ENCODE peak calls at places on chromosomes 3 and 15, in four cellular contexts. N, Z, Y and M are unnamed samples.

GRCh38 chr3:142993958-142994442 is 7.4 kb upstream of the U2SURP start:
- DNase-seq in N (peak; percentile 72), Z (peak; percentile 66), Y (peak; percentile 78), M (peak; percentile 61)

GRCh38 chr3:82640254-82640653 is 878.8 kb upstream of the GBE1 start:
- DNase-seq in N (no peak), Z (no peak), Y (no peak), M (no peak)

GRCh38 chr3:102488316-102488715 is 53.5 kb downstream of the ZPLD1 start:
- DNase-seq in N (no peak), Z (no peak), Y (no peak), M (no peak)

GRCh38 chr15:71448688-71449114 is 333.4 kb downstream of the THSD4 start:
- DNase-seq in N (peak; percentile 71), Z (peak; percentile 51), Y (peak; percentile 86), M (peak; percentile 42)

GRCh38 chr15:89187301-89187700 is 34.1 kb downstream of the RLBP1 start:
- DNase-seq in N (no peak), Z (no peak), Y (no peak), M (no peak)

GRCh38 chr3:103440539-103441113 is 1005.8 kb downstream of the ZPLD1 start:
- DNase-seq in N (peak; percentile 10), Z (no peak), Y (peak; percentile 4), M (no peak)

GRCh38 chr3:24086597-24087369 is 141.7 kb downstream of the NR1D2 start:
- DNase-seq in N (no peak), Z (peak; percentile 16), Y (no peak), M (no peak)

GRCh38 chr15:42595641-42596240 is 20.3 kb downstream of the STARD9 start:
- DNase-seq in N (peak; percentile 63), Z (no peak), Y (no peak), M (no peak)

GRCh38 chr15:58486564-58486963 is 54.8 kb downstream of the LIPC start:
- DNase-seq in N (no peak), Z (no peak), Y (no peak), M (no peak)

GRCh38 chr15:68412218-68412617 is 19.7 kb downstream of the ITGA11 start:
- DNase-seq in N (no peak), Z (no peak), Y (no peak), M (no peak)

GRCh38 chr15:89101302-89102191 is 13.3 kb downstream of the ABHD2 start:
- DNase-seq in N (peak; percentile 100), Z (peak; percentile 45), Y (peak; percentile 98), M (no peak)

GRCh38 chr15:83612226-83612625 is 41.7 kb upstream of the ADAMTSL3 start:
- DNase-seq in N (no peak), Z (no peak), Y (no peak), M (no peak)

GRCh38 chr15:79948095-79948695 is 22.8 kb downstream of the BCL2A1 start:
- DNase-seq in N (no peak), Z (no peak), Y (peak; percentile 52), M (peak; percentile 73)

DNA sequence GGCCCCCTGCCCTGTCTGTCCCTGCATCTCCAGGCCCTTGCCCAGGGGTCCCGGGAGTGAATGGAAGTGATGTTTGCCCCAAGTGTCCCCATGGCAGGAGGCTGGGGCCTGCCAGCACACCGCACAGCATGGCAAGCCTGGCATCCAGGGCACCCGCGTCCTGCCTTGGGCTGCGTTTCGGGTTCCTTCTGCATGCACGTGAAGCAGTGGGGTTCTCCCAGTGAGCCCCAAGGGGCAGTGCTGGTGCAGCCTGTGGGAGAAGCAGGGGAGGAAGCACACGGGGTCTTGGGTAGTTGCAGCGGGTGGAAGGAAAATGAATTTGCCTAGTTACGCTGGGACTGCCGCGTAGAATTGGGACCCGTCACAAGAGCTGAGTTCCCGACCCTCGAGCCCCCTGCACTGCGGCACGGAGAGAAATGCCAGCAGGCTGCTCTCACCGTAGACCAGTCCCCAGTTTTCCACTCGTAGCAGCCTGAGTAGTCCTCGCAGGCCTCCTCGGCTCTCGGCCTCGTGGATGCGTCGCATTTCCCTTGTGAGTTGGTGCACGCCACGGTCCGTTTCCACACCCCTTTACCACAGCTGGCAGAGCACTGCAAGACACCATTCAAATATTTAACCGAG is 259.5 kb upstream of the LYSMD4 start:
- DNase-seq in N (no peak), Z (no peak), Y (no peak), M (no peak)
- TF ChIP-seq CEBPB in N (no peak), Z (no peak), Y (no peak), M (no peak)

GRCh38 chr3:191425322-191425734 is 35.6 kb upstream of the PYDC2 start:
- DNase-seq in N (no peak), Z (no peak), Y (no peak), M (peak; percentile 45)
- TF ChIP-seq CEBPB in N (no peak), Z (no peak), Y (no peak), M (no peak)

DNA sequence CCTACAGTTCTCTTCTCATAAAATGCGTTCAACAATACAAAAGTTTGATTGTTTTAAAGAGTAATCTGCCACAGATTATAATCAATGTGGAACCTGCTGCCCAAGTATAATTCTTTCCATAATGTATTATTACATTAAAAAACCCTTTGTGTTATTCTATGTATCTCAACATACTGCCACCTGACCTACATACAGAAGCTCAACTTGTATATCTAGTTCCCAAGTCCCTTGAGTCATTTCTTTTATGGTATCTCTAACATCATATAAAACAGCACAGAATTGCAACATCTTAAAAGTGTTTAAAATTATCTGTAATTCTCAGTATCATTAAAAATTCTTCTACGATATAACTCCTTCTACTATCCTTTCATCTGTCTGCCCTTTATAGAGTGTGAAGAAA is 70.3 kb downstream of the TBL1XR1 start:
- DNase-seq in N (no peak), Z (no peak), Y (no peak), M (no peak)
- TF ChIP-seq CEBPB in N (no peak), Z (no peak), Y (no peak), M (no peak)

DNA sequence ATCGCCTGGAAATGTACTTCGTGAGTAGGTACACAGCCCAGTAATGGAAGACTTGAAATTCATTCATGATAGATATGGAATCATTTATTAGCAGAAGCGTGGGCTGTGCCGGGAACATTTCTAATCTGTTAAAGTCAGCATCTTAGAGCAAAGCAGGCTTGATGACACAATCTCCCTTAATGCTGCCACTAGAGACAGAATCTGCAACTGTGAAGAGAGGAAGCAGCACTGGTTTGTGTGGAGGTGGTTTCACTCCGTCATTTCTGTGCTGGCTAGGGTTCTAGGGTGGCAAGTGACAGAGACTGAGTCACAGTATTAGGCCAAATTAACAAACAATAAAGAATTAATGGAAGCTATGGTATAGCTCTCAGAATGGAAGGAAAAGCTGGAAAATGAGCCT is 225.1 kb upstream of the PROK2 start:
- DNase-seq in N (no peak), Z (no peak), Y (no peak), M (no peak)
- TF ChIP-seq CEBPB in N (no peak), Z (no peak), Y (no peak), M (peak; percentile 21)

GRCh38 chr3:19946291-19946831 is 536 bp upstream of the RAB5A start:
- DNase-seq in N (no peak), Z (no peak), Y (no peak), M (no peak)

GRCh38 chr3:19946832-19947548 is at the start of gene RAB5A:
- DNase-seq in N (peak; percentile 98), Z (peak; percentile 94), Y (peak; percentile 99), M (peak; percentile 96)

GRCh38 chr3:19947549-19948071 is 713 bp downstream of the RAB5A start:
- DNase-seq in N (peak; percentile 41), Z (peak; percentile 42), Y (peak; percentile 62), M (peak; percentile 72)

GRCh38 chr3:19948192-19948591 is 1.3 kb downstream of the RAB5A start:
- DNase-seq in N (no peak), Z (no peak), Y (no peak), M (no peak)

GRCh38 chr3:19945405-19946290 is 1.2 kb upstream of the RAB5A start:
- DNase-seq in N (no peak), Z (no peak), Y (peak; percentile 16), M (peak; percentile 57)
- TF ChIP-seq CEBPB in N (no peak), Z (peak; percentile 66), Y (peak; percentile 80), M (peak; percentile 95)

GRCh38 chr3:152305075-152305474 is 36.3 kb downstream of the MBNL1 start:
- DNase-seq in N (no peak), Z (no peak), Y (no peak), M (no peak)
- TF ChIP-seq CEBPB in N (no peak), Z (no peak), Y (no peak), M (no peak)

GRCh38 chr15:51255533-51255932 is 82.9 kb downstream of the CYP19A1 start:
- DNase-seq in N (no peak), Z (no peak), Y (no peak), M (no peak)
- TF ChIP-seq CEBPB in N (no peak), Z (no peak), Y (no peak), M (no peak)

DNA sequence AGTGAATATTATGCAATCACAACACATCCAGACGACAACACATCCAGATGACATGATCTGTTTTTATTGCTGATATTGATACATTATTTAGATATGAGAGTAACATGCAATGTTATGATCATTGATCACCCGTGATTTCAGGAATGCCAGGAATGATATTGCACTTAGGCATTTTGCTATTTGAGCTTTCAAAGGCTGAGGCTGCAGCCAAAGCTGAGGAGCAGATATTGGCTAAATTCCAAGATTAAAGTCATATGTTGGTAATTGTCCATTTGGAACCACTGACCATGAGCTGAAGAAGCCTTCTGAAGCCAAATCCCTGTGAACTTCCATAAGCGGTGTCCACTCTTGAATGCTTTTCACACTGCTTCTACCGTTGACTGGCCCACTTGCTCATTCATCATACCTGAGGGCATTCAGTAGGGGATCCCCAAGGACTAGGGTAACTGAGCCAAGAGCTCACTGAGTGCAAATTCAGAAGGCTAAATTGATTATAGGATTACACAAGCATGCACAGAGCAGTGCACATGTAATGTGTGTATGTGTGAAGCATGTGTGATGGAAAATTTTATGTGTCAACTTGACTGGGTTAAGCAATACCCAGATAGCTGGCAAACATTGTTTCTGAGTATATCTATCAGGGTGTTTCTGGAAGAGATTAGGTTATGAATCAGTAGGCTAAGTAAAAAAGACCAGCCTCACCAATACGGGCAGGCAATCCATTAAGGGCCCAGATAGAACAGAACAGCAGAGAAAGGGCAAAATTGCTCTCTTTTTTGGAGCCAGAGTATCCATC is 92.1 kb upstream of the PLAAT1 start:
- DNase-seq in N (no peak), Z (no peak), Y (no peak), M (peak; percentile 0)
- TF ChIP-seq CEBPB in N (peak; percentile 39), Z (peak; percentile 25), Y (no peak), M (no peak)

GRCh38 chr15:73988075-73988969 is 3.8 kb downstream of the STOML1 start:
- DNase-seq in N (peak; percentile 71), Z (no peak), Y (peak; percentile 38), M (no peak)

GRCh38 chr15:73989001-73989798 is 2.9 kb downstream of the STOML1 start:
- DNase-seq in N (peak; percentile 86), Z (no peak), Y (peak; percentile 41), M (no peak)

GRCh38 chr15:73991726-73992593 is at the start of gene STOML1:
- DNase-seq in N (peak; percentile 93), Z (peak; percentile 82), Y (peak; percentile 91), M (peak; percentile 93)

GRCh38 chr15:73991260-73991659 is 835 bp downstream of the STOML1 start:
- DNase-seq in N (no peak), Z (no peak), Y (no peak), M (no peak)

GRCh38 chr15:73990250-73991005 is 1.7 kb downstream of the STOML1 start:
- DNase-seq in N (no peak), Z (no peak), Y (no peak), M (no peak)
- TF ChIP-seq CEBPB in N (no peak), Z (no peak), Y (no peak), M (no peak)